ENCODE peak calls at places on chromosomes 6 and 20, in five cellular contexts. One of them, this sample, is unnamed.

GRCh38 chr6:71034578-71034977 is 77.7 kb upstream of the B3GAT2 start:
- DNase-seq in GM10248: no peak
- DNase-seq in left ventricle myocardium inferior: no peak
- DNase-seq in adrenal gland: no peak
- DNase-seq in A549: no peak
- DNase-seq in this sample: no peak

GRCh38 chr20:1431158-1431557 is 35.5 kb downstream of the NSFL1C start:
- DNase-seq in A549: no peak
- DNase-seq in GM10248: no peak
- DNase-seq in adrenal gland: no peak
- DNase-seq in left ventricle myocardium inferior: no peak
- DNase-seq in this sample: no peak

GRCh38 chr6:108752733-108753392 is 95.4 kb upstream of the ARMC2 start:
- DNase-seq in left ventricle myocardium inferior: no peak
- DNase-seq in A549: no peak
- DNase-seq in GM10248: no peak
- DNase-seq in adrenal gland: no peak
- DNase-seq in this sample: no peak

GRCh38 chr6:142861711-142862110 is 83.3 kb downstream of the HIVEP2 start:
- DNase-seq in left ventricle myocardium inferior: no peak
- DNase-seq in GM10248: no peak
- DNase-seq in A549: no peak
- DNase-seq in adrenal gland: no peak
- DNase-seq in this sample: no peak

GRCh38 chr20:39019805-39020325 is 57.7 kb downstream of the DHX35 start:
- DNase-seq in A549: no peak
- DNase-seq in left ventricle myocardium inferior: no peak
- DNase-seq in adrenal gland: no peak
- DNase-seq in GM10248: no peak
- DNase-seq in this sample: no peak

GRCh38 chr20:9068232-9068781 is 580 bp upstream of the PLCB4 start:
- DNase-seq in GM10248: no peak
- DNase-seq in left ventricle myocardium inferior: peak
- DNase-seq in adrenal gland: no peak
- DNase-seq in A549: peak
- DNase-seq in this sample: no peak

GRCh38 chr6:93823489-93823888 is 404.1 kb upstream of the EPHA7 start:
- DNase-seq in adrenal gland: no peak
- DNase-seq in left ventricle myocardium inferior: no peak
- DNase-seq in A549: no peak
- DNase-seq in GM10248: no peak
- DNase-seq in this sample: no peak

GRCh38 chr6:134421496-134421895 is 103.6 kb upstream of the SGK1 start:
- DNase-seq in left ventricle myocardium inferior: no peak
- DNase-seq in adrenal gland: no peak
- DNase-seq in A549: no peak
- DNase-seq in GM10248: no peak
- DNase-seq in this sample: no peak

GRCh38 chr6:73074175-73074574 is 151.1 kb downstream of the KHDC1L start:
- DNase-seq in GM10248: no peak
- DNase-seq in left ventricle myocardium inferior: no peak
- DNase-seq in A549: peak
- DNase-seq in adrenal gland: no peak
- DNase-seq in this sample: no peak

GRCh38 chr6:43845646-43846045 is 75.6 kb downstream of the VEGFA start:
- DNase-seq in adrenal gland: no peak
- DNase-seq in A549: no peak
- DNase-seq in left ventricle myocardium inferior: no peak
- DNase-seq in GM10248: no peak
- DNase-seq in this sample: no peak

GRCh38 chr6:13528777-13529343 is 41.5 kb upstream of the GFOD1 start:
- DNase-seq in GM10248: no peak
- DNase-seq in A549: no peak
- DNase-seq in left ventricle myocardium inferior: no peak
- DNase-seq in adrenal gland: no peak
- DNase-seq in this sample: no peak

GRCh38 chr20:23225407-23226060 is 125.1 kb upstream of the NXT1 start:
- DNase-seq in adrenal gland: peak
- DNase-seq in GM10248: no peak
- DNase-seq in left ventricle myocardium inferior: peak
- DNase-seq in A549: peak
- DNase-seq in this sample: no peak

GRCh38 chr6:108526739-108527174 is 34.0 kb upstream of the FOXO3 start:
- DNase-seq in A549: peak
- DNase-seq in left ventricle myocardium inferior: no peak
- DNase-seq in adrenal gland: peak
- DNase-seq in GM10248: peak
- DNase-seq in this sample: peak

GRCh38 chr6:154488276-154488627 is 22.2 kb downstream of the CNKSR3 start:
- DNase-seq in GM10248: no peak
- DNase-seq in left ventricle myocardium inferior: no peak
- DNase-seq in A549: no peak
- DNase-seq in adrenal gland: no peak
- DNase-seq in this sample: no peak

GRCh38 chr6:20565291-20565690 is 31.0 kb downstream of the CDKAL1 start:
- DNase-seq in left ventricle myocardium inferior: no peak
- DNase-seq in A549: no peak
- DNase-seq in GM10248: no peak
- DNase-seq in adrenal gland: no peak
- DNase-seq in this sample: no peak

GRCh38 chr6:19380287-19380686 is 456.9 kb upstream of the ID4 start:
- DNase-seq in A549: no peak
- DNase-seq in GM10248: no peak
- DNase-seq in left ventricle myocardium inferior: no peak
- DNase-seq in adrenal gland: no peak
- DNase-seq in this sample: no peak

GRCh38 chr6:36333889-36334288 is 2.8 kb downstream of the BNIP5 start:
- DNase-seq in adrenal gland: no peak
- DNase-seq in A549: no peak
- DNase-seq in GM10248: no peak
- DNase-seq in left ventricle myocardium inferior: no peak
- DNase-seq in this sample: no peak

GRCh38 chr20:63064310-63064709 is 57.5 kb upstream of the BHLHE23 start:
- DNase-seq in adrenal gland: no peak
- DNase-seq in GM10248: no peak
- DNase-seq in left ventricle myocardium inferior: peak
- DNase-seq in A549: no peak
- DNase-seq in this sample: no peak

GRCh38 chr6:26003102-26003694 is 40.6 kb downstream of the TRIM38 start:
- DNase-seq in GM10248: peak
- DNase-seq in left ventricle myocardium inferior: no peak
- DNase-seq in adrenal gland: peak
- DNase-seq in A549: peak
- DNase-seq in this sample: peak

GRCh38 chr6:109019911-109020310 is 74.7 kb downstream of the SESN1 start:
- DNase-seq in GM10248: no peak
- DNase-seq in adrenal gland: no peak
- DNase-seq in A549: no peak
- DNase-seq in left ventricle myocardium inferior: no peak
- DNase-seq in this sample: no peak

GRCh38 chr20:60905919-60906318 is 346.1 kb upstream of the CDH4 start:
- DNase-seq in A549: no peak
- DNase-seq in GM10248: no peak
- DNase-seq in adrenal gland: no peak
- DNase-seq in left ventricle myocardium inferior: no peak
- DNase-seq in this sample: no peak

GRCh38 chr6:39982720-39983119 is 48.5 kb upstream of the MOCS1 start:
- DNase-seq in left ventricle myocardium inferior: no peak
- DNase-seq in GM10248: no peak
- DNase-seq in adrenal gland: no peak
- DNase-seq in A549: no peak
- DNase-seq in this sample: no peak

GRCh38 chr6:14310955-14311354 is 193.4 kb downstream of the CD83 start:
- DNase-seq in A549: no peak
- DNase-seq in left ventricle myocardium inferior: no peak
- DNase-seq in adrenal gland: no peak
- DNase-seq in GM10248: no peak
- DNase-seq in this sample: no peak

DNA sequence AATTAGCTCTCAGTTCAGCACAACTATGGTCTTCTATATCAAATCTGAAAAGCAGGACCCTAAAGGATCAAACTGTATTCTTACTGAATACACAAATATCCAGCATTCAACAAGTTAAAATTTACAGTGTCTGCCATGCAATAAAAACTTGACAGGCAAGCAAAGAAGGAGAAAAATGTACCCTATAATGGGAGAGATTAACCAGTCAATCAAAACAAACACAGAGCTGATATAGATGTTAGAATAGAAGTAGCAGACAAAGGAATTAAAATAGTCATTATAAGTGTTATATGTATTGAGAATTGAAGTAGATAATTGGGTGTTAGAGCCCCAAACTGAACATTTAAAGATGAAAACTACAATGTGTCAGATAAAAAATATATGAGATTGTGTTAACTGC is 914.9 kb downstream of the EPHA7 start:
- DNase-seq in GM10248: no peak
- DNase-seq in left ventricle myocardium inferior: no peak
- DNase-seq in adrenal gland: no peak
- DNase-seq in A549: no peak
- DNase-seq in this sample: no peak
- TF ChIP-seq CTCF in GM10248: no peak
- TF ChIP-seq CTCF in left ventricle myocardium inferior: no peak
- TF ChIP-seq CTCF in adrenal gland: no peak
- TF ChIP-seq CTCF in A549: no peak
- TF ChIP-seq CTCF in this sample: no peak

DNA sequence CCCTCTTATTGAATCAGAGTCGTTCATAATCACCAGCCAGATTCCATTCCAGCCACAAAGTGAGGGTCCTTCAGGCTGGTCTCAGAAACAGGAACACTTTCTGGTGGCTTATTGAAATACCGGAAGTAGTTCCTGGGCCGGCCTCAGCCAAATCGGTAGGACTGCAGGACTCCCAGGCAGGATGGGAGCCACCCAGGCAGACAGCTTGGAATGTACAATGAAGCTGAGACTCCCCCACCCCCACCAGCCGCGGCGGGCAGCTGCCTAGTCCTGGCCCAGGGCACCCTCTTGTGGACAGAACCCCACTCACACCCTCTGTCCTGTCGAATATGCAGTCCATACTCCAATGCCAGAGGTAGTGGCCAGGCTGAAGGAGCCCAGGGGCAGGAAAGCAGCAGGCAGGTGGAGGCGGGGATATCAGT is 43.8 kb downstream of the MDFI start:
- DNase-seq in A549: peak
- DNase-seq in left ventricle myocardium inferior: peak
- DNase-seq in GM10248: peak
- DNase-seq in adrenal gland: peak
- DNase-seq in this sample: peak
- TF ChIP-seq CTCF in A549: peak
- TF ChIP-seq CTCF in left ventricle myocardium inferior: peak
- TF ChIP-seq CTCF in GM10248: peak
- TF ChIP-seq CTCF in adrenal gland: peak
- TF ChIP-seq CTCF in this sample: peak

GRCh38 chr20:37980876-37981275 is 52.4 kb downstream of the TTI1 start:
- DNase-seq in GM10248: no peak
- DNase-seq in A549: no peak
- DNase-seq in adrenal gland: no peak
- DNase-seq in left ventricle myocardium inferior: no peak
- DNase-seq in this sample: no peak
- TF ChIP-seq CTCF in GM10248: no peak
- TF ChIP-seq CTCF in A549: no peak
- TF ChIP-seq CTCF in adrenal gland: no peak
- TF ChIP-seq CTCF in left ventricle myocardium inferior: no peak
- TF ChIP-seq CTCF in this sample: no peak

GRCh38 chr6:29850011-29850553 is 22.5 kb downstream of the HLA-G start:
- DNase-seq in A549: no peak
- DNase-seq in left ventricle myocardium inferior: no peak
- DNase-seq in GM10248: no peak
- DNase-seq in adrenal gland: peak
- DNase-seq in this sample: no peak

GRCh38 chr6:29847871-29848630 is 20.4 kb downstream of the HLA-G start:
- DNase-seq in left ventricle myocardium inferior: peak
- DNase-seq in A549: peak
- DNase-seq in GM10248: peak
- DNase-seq in adrenal gland: peak
- DNase-seq in this sample: peak

GRCh38 chr6:29851190-29851589 is 23.6 kb downstream of the HLA-G start:
- DNase-seq in adrenal gland: no peak
- DNase-seq in GM10248: no peak
- DNase-seq in left ventricle myocardium inferior: no peak
- DNase-seq in A549: no peak
- DNase-seq in this sample: no peak

GRCh38 chr6:29858006-29858405 is 30.4 kb downstream of the HLA-G start:
- DNase-seq in adrenal gland: no peak
- DNase-seq in left ventricle myocardium inferior: no peak
- DNase-seq in A549: no peak
- DNase-seq in GM10248: no peak
- DNase-seq in this sample: no peak

GRCh38 chr6:29853245-29853644 is 25.6 kb downstream of the HLA-G start:
- DNase-seq in adrenal gland: no peak
- DNase-seq in left ventricle myocardium inferior: no peak
- DNase-seq in A549: no peak
- DNase-seq in GM10248: no peak
- DNase-seq in this sample: no peak
- TF ChIP-seq CTCF in adrenal gland: no peak
- TF ChIP-seq CTCF in left ventricle myocardium inferior: peak
- TF ChIP-seq CTCF in A549: no peak
- TF ChIP-seq CTCF in GM10248: no peak
- TF ChIP-seq CTCF in this sample: no peak

DNA sequence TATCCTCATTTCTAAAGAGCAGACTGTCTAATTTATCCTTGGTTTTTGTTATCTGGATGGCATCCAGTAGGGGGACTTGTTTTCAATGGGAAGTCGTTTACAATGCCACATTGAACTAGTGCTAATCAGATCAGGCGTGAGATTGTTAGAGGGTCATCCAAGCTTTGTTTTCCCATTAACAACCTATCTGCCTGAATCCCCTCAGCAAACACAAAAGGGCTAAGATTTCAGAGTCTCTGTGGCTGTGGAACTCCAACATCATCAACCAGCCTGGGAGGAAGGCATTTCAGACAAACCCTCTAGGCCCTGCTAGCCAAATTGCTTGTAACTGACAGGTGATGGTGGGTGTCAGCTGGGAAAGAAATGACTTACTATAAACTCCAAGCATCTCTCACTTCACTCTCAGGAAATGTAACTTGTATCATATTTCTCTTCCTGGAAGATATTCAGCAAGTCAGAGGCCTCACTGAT is 47.7 kb downstream of the COL19A1 start:
- DNase-seq in adrenal gland: no peak
- DNase-seq in GM10248: no peak
- DNase-seq in A549: no peak
- DNase-seq in left ventricle myocardium inferior: no peak
- DNase-seq in this sample: no peak
- TF ChIP-seq CTCF in adrenal gland: no peak
- TF ChIP-seq CTCF in GM10248: no peak
- TF ChIP-seq CTCF in A549: no peak
- TF ChIP-seq CTCF in left ventricle myocardium inferior: no peak
- TF ChIP-seq CTCF in this sample: no peak

DNA sequence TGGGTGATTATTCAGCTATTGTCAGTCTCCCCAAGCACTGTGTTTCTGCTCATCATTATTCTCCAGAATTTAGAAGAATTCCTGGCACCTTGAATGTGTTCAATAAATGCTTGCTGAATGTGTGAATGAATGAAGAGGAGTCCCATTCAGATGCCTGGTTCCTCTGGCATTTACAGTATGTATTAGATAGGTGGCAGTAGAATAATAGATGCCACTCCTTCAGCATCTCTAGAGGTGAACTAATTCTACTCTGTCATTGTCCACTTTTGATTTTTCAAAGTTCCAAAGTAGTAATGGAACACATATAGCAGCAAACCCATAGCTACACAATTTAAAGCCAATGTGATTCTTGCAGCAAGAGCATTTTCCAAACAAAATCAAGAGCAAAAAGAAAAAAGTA is 118.9 kb upstream of the CEP162 start:
- DNase-seq in adrenal gland: no peak
- DNase-seq in A549: no peak
- DNase-seq in GM10248: no peak
- DNase-seq in left ventricle myocardium inferior: no peak
- DNase-seq in this sample: no peak
- TF ChIP-seq CTCF in adrenal gland: no peak
- TF ChIP-seq CTCF in A549: no peak
- TF ChIP-seq CTCF in GM10248: no peak
- TF ChIP-seq CTCF in left ventricle myocardium inferior: no peak
- TF ChIP-seq CTCF in this sample: no peak